ENCODE peak calls at places on chromosomes 16 and 17, in five cellular contexts. F, E, A, R and O are unnamed samples.

GRCh38 chr17:29713626-29714025 is 90.9 kb upstream of the CORO6 start:
- DNase-seq in F (no peak), E (no peak), A (no peak), R (no peak), O (no peak)

GRCh38 chr17:39195568-39196160 is 1.8 kb downstream of the CACNB1 start:
- DNase-seq in F (no peak), E (no peak), A (no peak), R (peak; percentile 50), O (no peak)

GRCh38 chr16:77885596-77886295 is 97.4 kb downstream of the VAT1L start:
- DNase-seq in F (no peak), E (no peak), A (no peak), R (peak; percentile 5), O (no peak)

GRCh38 chr17:63542942-63543821 is 7.1 kb upstream of the DCAF7 start:
- DNase-seq in F (no peak), E (no peak), A (no peak), R (no peak), O (peak; percentile 76)

GRCh38 chr16:75443301-75443700 is 10.0 kb upstream of the CFDP1 start:
- DNase-seq in F (no peak), E (no peak), A (no peak), R (peak; percentile 40), O (no peak)

GRCh38 chr17:28133562-28133970 is 91.1 kb downstream of the NLK start:
- DNase-seq in F (no peak), E (no peak), A (no peak), R (peak; percentile 85), O (no peak)

GRCh38 chr16:10325783-10326543 is 59.9 kb upstream of the ATF7IP2 start:
- DNase-seq in F (no peak), E (no peak), A (no peak), R (no peak), O (peak; percentile 29)

GRCh38 chr17:45705123-45706009 is 78.8 kb upstream of the CRHR1 start:
- DNase-seq in F (no peak), E (no peak), A (no peak), R (peak; percentile 71), O (no peak)

GRCh38 chr16:84514295-84514873 is 9.9 kb upstream of the MEAK7 start:
- DNase-seq in F (no peak), E (no peak), A (no peak), R (no peak), O (no peak)

GRCh38 chr17:309361-309888 is 43.2 kb downstream of the RPH3AL start:
- DNase-seq in F (no peak), E (no peak), A (no peak), R (peak; percentile 62), O (peak; percentile 75)

GRCh38 chr17:34259151-34259550 is 4.1 kb downstream of the CCL2 start:
- DNase-seq in F (no peak), E (no peak), A (no peak), R (peak; percentile 82), O (no peak)

GRCh38 chr16:86347090-86347489 is 163.2 kb upstream of the FOXF1 start:
- DNase-seq in F (no peak), E (no peak), A (no peak), R (peak; percentile 22), O (no peak)

GRCh38 chr17:7882629-7883028 is 6.0 kb upstream of the CHD3 start:
- DNase-seq in F (no peak), E (no peak), A (no peak), R (no peak), O (no peak)

GRCh38 chr17:44095647-44096496 is 25.3 kb downstream of the G6PC3 start:
- DNase-seq in F (peak; percentile 68), E (no peak), A (peak; percentile 42), R (peak; percentile 94), O (no peak)

GRCh38 chr16:4500283-4500682 is 24.1 kb downstream of the HMOX2 start:
- DNase-seq in F (peak; percentile 21), E (no peak), A (peak; percentile 34), R (peak; percentile 92), O (no peak)

GRCh38 chr17:75689441-75689873 is 22.3 kb downstream of the SAP30BP start:
- DNase-seq in F (no peak), E (peak; percentile 35), A (no peak), R (peak; percentile 30), O (no peak)

GRCh38 chr16:3113765-3114479 is 1.5 kb downstream of the ZNF205 start:
- DNase-seq in F (no peak), E (no peak), A (no peak), R (peak; percentile 46), O (no peak)